ENCODE peak calls at places on chromosomes 13 and 19, in eight cellular contexts. One of them, this sample, is unnamed.
A peak's percentile ranks its signal among the peaks of the same experiment; 100 is the strongest.

GRCh38 chr19:10686661-10687517 is 14.3 kb upstream of the QTRT1 start:
- DNase-seq in GM06990: no peak
- DNase-seq in GM12878: no peak
- DNase-seq in uterus: no peak
- DNase-seq in small intestine: no peak
- DNase-seq in CD8-positive, alpha-beta memory T cell: no peak
- DNase-seq in esophagus squamous epithelium: no peak
- DNase-seq in dorsolateral prefrontal cortex: peak; percentile 88
- DNase-seq in this sample: no peak

GRCh38 chr13:36090592-36090991 is 40.6 kb downstream of the DCLK1 start:
- DNase-seq in CD8-positive, alpha-beta memory T cell: no peak
- DNase-seq in dorsolateral prefrontal cortex: no peak
- DNase-seq in esophagus squamous epithelium: no peak
- DNase-seq in uterus: no peak
- DNase-seq in small intestine: no peak
- DNase-seq in GM06990: no peak
- DNase-seq in GM12878: no peak
- DNase-seq in this sample: no peak

GRCh38 chr13:99086869-99087129 is 108.9 kb upstream of the DOCK9 start:
- DNase-seq in dorsolateral prefrontal cortex: no peak
- DNase-seq in esophagus squamous epithelium: no peak
- DNase-seq in small intestine: peak; percentile 30
- DNase-seq in GM06990: no peak
- DNase-seq in uterus: no peak
- DNase-seq in GM12878: no peak
- DNase-seq in CD8-positive, alpha-beta memory T cell: peak; percentile 15
- DNase-seq in this sample: peak; percentile 9

GRCh38 chr13:35501721-35502235 is 25.3 kb upstream of the MAB21L1 start:
- DNase-seq in CD8-positive, alpha-beta memory T cell: no peak
- DNase-seq in small intestine: no peak
- DNase-seq in dorsolateral prefrontal cortex: no peak
- DNase-seq in uterus: no peak
- DNase-seq in GM06990: no peak
- DNase-seq in GM12878: no peak
- DNase-seq in esophagus squamous epithelium: no peak
- DNase-seq in this sample: no peak

GRCh38 chr13:31201341-31202024 is 1.7 kb downstream of the B3GLCT start:
- DNase-seq in uterus: peak; percentile 39
- DNase-seq in small intestine: no peak
- DNase-seq in GM12878: no peak
- DNase-seq in GM06990: no peak
- DNase-seq in dorsolateral prefrontal cortex: no peak
- DNase-seq in esophagus squamous epithelium: no peak
- DNase-seq in CD8-positive, alpha-beta memory T cell: no peak
- DNase-seq in this sample: no peak

GRCh38 chr19:54179921-54180452 is 7.0 kb upstream of the TMC4 start:
- DNase-seq in esophagus squamous epithelium: no peak
- DNase-seq in GM06990: no peak
- DNase-seq in small intestine: peak; percentile 81
- DNase-seq in GM12878: no peak
- DNase-seq in CD8-positive, alpha-beta memory T cell: no peak
- DNase-seq in uterus: no peak
- DNase-seq in dorsolateral prefrontal cortex: peak; percentile 62
- DNase-seq in this sample: no peak

GRCh38 chr13:106497079-106497478 is 38.4 kb downstream of the EFNB2 start:
- DNase-seq in esophagus squamous epithelium: no peak
- DNase-seq in dorsolateral prefrontal cortex: no peak
- DNase-seq in GM12878: no peak
- DNase-seq in small intestine: no peak
- DNase-seq in GM06990: no peak
- DNase-seq in uterus: no peak
- DNase-seq in CD8-positive, alpha-beta memory T cell: no peak
- DNase-seq in this sample: no peak

GRCh38 chr19:10998045-10998533 is 37.3 kb downstream of the SMARCA4 start:
- DNase-seq in dorsolateral prefrontal cortex: no peak
- DNase-seq in GM12878: no peak
- DNase-seq in esophagus squamous epithelium: no peak
- DNase-seq in uterus: no peak
- DNase-seq in CD8-positive, alpha-beta memory T cell: no peak
- DNase-seq in small intestine: peak; percentile 84
- DNase-seq in GM06990: no peak
- DNase-seq in this sample: peak; percentile 61

GRCh38 chr13:110467516-110467915 is 94.0 kb downstream of the RAB20 start:
- DNase-seq in esophagus squamous epithelium: no peak
- DNase-seq in uterus: no peak
- DNase-seq in CD8-positive, alpha-beta memory T cell: no peak
- DNase-seq in GM06990: no peak
- DNase-seq in GM12878: no peak
- DNase-seq in small intestine: no peak
- DNase-seq in dorsolateral prefrontal cortex: no peak
- DNase-seq in this sample: no peak

GRCh38 chr13:28423010-28423409 is 71.9 kb downstream of the FLT1 start:
- DNase-seq in GM06990: peak; percentile 71
- DNase-seq in small intestine: no peak
- DNase-seq in dorsolateral prefrontal cortex: no peak
- DNase-seq in GM12878: peak; percentile 74
- DNase-seq in uterus: no peak
- DNase-seq in CD8-positive, alpha-beta memory T cell: no peak
- DNase-seq in esophagus squamous epithelium: no peak
- DNase-seq in this sample: peak; percentile 17

GRCh38 chr13:46578590-46578975 is 25.6 kb downstream of the LRCH1 start:
- DNase-seq in CD8-positive, alpha-beta memory T cell: no peak
- DNase-seq in dorsolateral prefrontal cortex: no peak
- DNase-seq in uterus: no peak
- DNase-seq in esophagus squamous epithelium: no peak
- DNase-seq in GM12878: no peak
- DNase-seq in small intestine: no peak
- DNase-seq in GM06990: no peak
- DNase-seq in this sample: no peak

GRCh38 chr13:20588529-20589110 is 21.7 kb downstream of the IFT88 start:
- DNase-seq in CD8-positive, alpha-beta memory T cell: no peak
- DNase-seq in uterus: no peak
- DNase-seq in esophagus squamous epithelium: no peak
- DNase-seq in GM06990: no peak
- DNase-seq in small intestine: peak; percentile 33
- DNase-seq in dorsolateral prefrontal cortex: no peak
- DNase-seq in GM12878: no peak
- DNase-seq in this sample: no peak

GRCh38 chr13:20590568-20590967 is 23.6 kb downstream of the IFT88 start:
- DNase-seq in small intestine: peak; percentile 74
- DNase-seq in uterus: no peak
- DNase-seq in esophagus squamous epithelium: no peak
- DNase-seq in GM12878: no peak
- DNase-seq in dorsolateral prefrontal cortex: no peak
- DNase-seq in CD8-positive, alpha-beta memory T cell: no peak
- DNase-seq in GM06990: no peak
- DNase-seq in this sample: no peak

GRCh38 chr13:20594276-20594675 is 27.3 kb downstream of the IFT88 start:
- DNase-seq in small intestine: no peak
- DNase-seq in GM12878: no peak
- DNase-seq in uterus: no peak
- DNase-seq in esophagus squamous epithelium: no peak
- DNase-seq in GM06990: no peak
- DNase-seq in CD8-positive, alpha-beta memory T cell: no peak
- DNase-seq in dorsolateral prefrontal cortex: no peak
- DNase-seq in this sample: no peak
- H3K27me3 ChIP-seq in small intestine: no peaks in the 10 kb centered on the region
- H3K27me3 ChIP-seq in GM12878: no peaks in the 10 kb centered on the region
- H3K27me3 ChIP-seq in uterus: no peaks in the 10 kb centered on the region
- H3K27me3 ChIP-seq in esophagus squamous epithelium: no peaks in the 10 kb centered on the region
- H3K27me3 ChIP-seq in GM06990: no peaks in the 10 kb centered on the region
- H3K27me3 ChIP-seq in CD8-positive, alpha-beta memory T cell: no peaks in the 10 kb centered on the region
- H3K27me3 ChIP-seq in dorsolateral prefrontal cortex: no peaks in the 10 kb centered on the region
- H3K27me3 ChIP-seq in this sample: no peaks in the 10 kb centered on the region

GRCh38 chr19:46844067-46844489 is 6.6 kb downstream of the AP2S1 start:
- DNase-seq in GM06990: no peak
- DNase-seq in CD8-positive, alpha-beta memory T cell: no peak
- DNase-seq in uterus: no peak
- DNase-seq in GM12878: no peak
- DNase-seq in esophagus squamous epithelium: no peak
- DNase-seq in small intestine: peak; percentile 65
- DNase-seq in dorsolateral prefrontal cortex: no peak
- DNase-seq in this sample: no peak

GRCh38 chr19:46842791-46843190 is 7.9 kb downstream of the AP2S1 start:
- DNase-seq in CD8-positive, alpha-beta memory T cell: no peak
- DNase-seq in GM12878: no peak
- DNase-seq in uterus: no peak
- DNase-seq in small intestine: no peak
- DNase-seq in esophagus squamous epithelium: no peak
- DNase-seq in GM06990: no peak
- DNase-seq in dorsolateral prefrontal cortex: no peak
- DNase-seq in this sample: no peak

GRCh38 chr19:46848389-46848788 is 2.3 kb downstream of the AP2S1 start:
- DNase-seq in uterus: no peak
- DNase-seq in CD8-positive, alpha-beta memory T cell: no peak
- DNase-seq in GM06990: no peak
- DNase-seq in small intestine: no peak
- DNase-seq in dorsolateral prefrontal cortex: no peak
- DNase-seq in esophagus squamous epithelium: no peak
- DNase-seq in GM12878: no peak
- DNase-seq in this sample: no peak

GRCh38 chr19:46847528-46847927 is 3.1 kb downstream of the AP2S1 start:
- DNase-seq in CD8-positive, alpha-beta memory T cell: no peak
- DNase-seq in small intestine: no peak
- DNase-seq in GM06990: no peak
- DNase-seq in dorsolateral prefrontal cortex: no peak
- DNase-seq in GM12878: no peak
- DNase-seq in esophagus squamous epithelium: no peak
- DNase-seq in uterus: no peak
- DNase-seq in this sample: no peak

DNA sequence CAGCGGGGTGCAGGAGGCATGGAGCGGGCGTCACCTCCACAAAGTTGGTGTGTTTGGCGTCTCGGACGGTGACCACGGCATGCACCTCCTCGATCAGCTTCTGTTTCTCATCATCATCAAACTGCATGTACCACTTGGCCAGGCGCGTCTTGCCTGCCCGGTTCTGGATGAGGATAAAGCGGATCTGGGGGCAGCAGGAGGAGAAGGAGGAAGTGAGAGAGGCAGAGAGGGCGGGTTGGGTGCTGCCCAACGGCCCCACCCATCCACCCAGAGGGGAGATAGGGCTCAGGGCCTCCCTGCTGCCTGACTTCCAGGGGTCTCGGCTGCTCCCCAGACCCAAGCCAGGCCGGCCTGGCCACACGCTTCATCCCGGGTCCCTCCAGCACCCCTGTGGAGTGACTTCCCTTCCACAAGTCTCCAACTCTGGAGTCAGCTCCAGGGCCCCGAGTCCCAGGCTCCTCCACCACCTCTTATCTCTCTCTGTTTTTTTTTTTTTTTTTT is 4.6 kb downstream of the AP2S1 start:
- DNase-seq in esophagus squamous epithelium: no peak
- DNase-seq in uterus: no peak
- DNase-seq in GM12878: no peak
- DNase-seq in dorsolateral prefrontal cortex: no peak
- DNase-seq in small intestine: no peak
- DNase-seq in CD8-positive, alpha-beta memory T cell: no peak
- DNase-seq in GM06990: no peak
- DNase-seq in this sample: no peak
- H3K27me3 ChIP-seq in esophagus squamous epithelium: no peaks in the 10 kb centered on the region
- H3K27me3 ChIP-seq in uterus: no peaks in the 10 kb centered on the region
- H3K27me3 ChIP-seq in GM12878: no peaks in the 10 kb centered on the region
- H3K27me3 ChIP-seq in dorsolateral prefrontal cortex: no peaks in the 10 kb centered on the region
- H3K27me3 ChIP-seq in small intestine: no peaks in the 10 kb centered on the region
- H3K27me3 ChIP-seq in CD8-positive, alpha-beta memory T cell: no peaks in the 10 kb centered on the region
- H3K27me3 ChIP-seq in GM06990: no peaks in the 10 kb centered on the region
- H3K27me3 ChIP-seq in this sample: no peaks in the 10 kb centered on the region

GRCh38 chr19:1457892-1458291 is 8.0 kb downstream of the APC2 start:
- DNase-seq in esophagus squamous epithelium: no peak
- DNase-seq in GM12878: no peak
- DNase-seq in small intestine: no peak
- DNase-seq in GM06990: no peak
- DNase-seq in dorsolateral prefrontal cortex: no peak
- DNase-seq in CD8-positive, alpha-beta memory T cell: no peak
- DNase-seq in uterus: no peak
- DNase-seq in this sample: no peak

GRCh38 chr19:1455002-1455335 is 5.0 kb downstream of the APC2 start:
- DNase-seq in dorsolateral prefrontal cortex: no peak
- DNase-seq in CD8-positive, alpha-beta memory T cell: no peak
- DNase-seq in esophagus squamous epithelium: no peak
- DNase-seq in small intestine: no peak
- DNase-seq in GM12878: no peak
- DNase-seq in uterus: no peak
- DNase-seq in GM06990: peak; percentile 57
- DNase-seq in this sample: no peak

GRCh38 chr19:1456121-1456900 is 6.4 kb downstream of the APC2 start:
- DNase-seq in CD8-positive, alpha-beta memory T cell: no peak
- DNase-seq in esophagus squamous epithelium: no peak
- DNase-seq in dorsolateral prefrontal cortex: no peak
- DNase-seq in GM06990: no peak
- DNase-seq in small intestine: no peak
- DNase-seq in uterus: no peak
- DNase-seq in GM12878: no peak
- DNase-seq in this sample: no peak

GRCh38 chr19:1455336-1456120 is 5.6 kb downstream of the APC2 start:
- DNase-seq in dorsolateral prefrontal cortex: no peak
- DNase-seq in GM12878: no peak
- DNase-seq in uterus: no peak
- DNase-seq in CD8-positive, alpha-beta memory T cell: peak; percentile 37
- DNase-seq in small intestine: peak; percentile 97
- DNase-seq in esophagus squamous epithelium: no peak
- DNase-seq in GM06990: peak; percentile 79
- DNase-seq in this sample: no peak

DNA sequence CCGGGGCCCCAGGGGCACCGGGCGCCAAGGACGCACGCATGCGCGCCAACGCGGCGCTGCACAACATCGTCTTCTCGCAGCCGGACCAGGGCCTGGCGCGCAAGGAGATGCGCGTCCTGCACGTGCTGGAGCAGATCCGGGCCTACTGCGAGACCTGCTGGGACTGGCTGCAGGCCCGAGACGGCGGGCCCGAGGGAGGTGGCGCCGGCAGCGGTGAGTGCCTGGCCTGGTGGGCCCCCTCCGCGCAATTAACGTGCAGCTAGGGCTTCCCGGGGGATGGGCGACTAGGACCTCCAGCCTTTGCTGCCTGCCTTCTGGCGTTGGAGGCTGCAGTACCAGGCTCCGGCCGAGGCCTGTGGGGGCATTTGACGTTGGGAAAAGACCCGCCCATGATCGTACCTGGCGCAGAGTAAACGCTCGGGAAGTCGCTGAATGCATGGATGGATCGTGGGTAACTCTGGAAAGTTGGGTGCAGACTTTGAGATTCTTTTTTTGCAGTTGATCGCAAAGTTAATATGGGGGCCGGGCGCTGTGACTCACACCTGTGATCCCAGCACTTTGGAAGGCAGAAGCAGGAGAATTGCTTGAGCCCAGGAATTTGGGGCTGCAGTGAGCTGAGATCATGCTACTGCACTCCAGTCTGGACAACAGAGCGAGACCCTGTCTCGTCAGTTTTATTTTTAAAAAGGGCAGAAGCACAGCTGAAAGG is 7.3 kb downstream of the APC2 start:
- DNase-seq in CD8-positive, alpha-beta memory T cell: no peak
- DNase-seq in GM12878: no peak
- DNase-seq in dorsolateral prefrontal cortex: no peak
- DNase-seq in esophagus squamous epithelium: no peak
- DNase-seq in small intestine: no peak
- DNase-seq in GM06990: no peak
- DNase-seq in uterus: no peak
- DNase-seq in this sample: no peak
- H3K27me3 ChIP-seq in CD8-positive, alpha-beta memory T cell: peaks cover 33% of the 10 kb centered on the region
- H3K27me3 ChIP-seq in GM12878: no peaks in the 10 kb centered on the region
- H3K27me3 ChIP-seq in dorsolateral prefrontal cortex: no peaks in the 10 kb centered on the region
- H3K27me3 ChIP-seq in esophagus squamous epithelium: peaks cover 19% of the 10 kb centered on the region
- H3K27me3 ChIP-seq in small intestine: peaks cover 13% of the 10 kb centered on the region
- H3K27me3 ChIP-seq in GM06990: no peaks in the 10 kb centered on the region
- H3K27me3 ChIP-seq in uterus: peaks cover 25% of the 10 kb centered on the region
- H3K27me3 ChIP-seq in this sample: peaks cover 58% of the 10 kb centered on the region

GRCh38 chr19:35559281-35559659 is 4.2 kb downstream of the ATP4A start:
- DNase-seq in esophagus squamous epithelium: no peak
- DNase-seq in CD8-positive, alpha-beta memory T cell: no peak
- DNase-seq in dorsolateral prefrontal cortex: no peak
- DNase-seq in small intestine: no peak
- DNase-seq in GM12878: peak; percentile 46
- DNase-seq in GM06990: peak; percentile 52
- DNase-seq in uterus: no peak
- DNase-seq in this sample: no peak
- H3K27me3 ChIP-seq in esophagus squamous epithelium: no peaks in the 10 kb centered on the region
- H3K27me3 ChIP-seq in CD8-positive, alpha-beta memory T cell: peaks cover 11% of the 10 kb centered on the region
- H3K27me3 ChIP-seq in dorsolateral prefrontal cortex: peaks cover 17% of the 10 kb centered on the region
- H3K27me3 ChIP-seq in small intestine: peaks cover 11% of the 10 kb centered on the region
- H3K27me3 ChIP-seq in GM12878: no peaks in the 10 kb centered on the region
- H3K27me3 ChIP-seq in GM06990: no peaks in the 10 kb centered on the region
- H3K27me3 ChIP-seq in uterus: peaks cover 11% of the 10 kb centered on the region
- H3K27me3 ChIP-seq in this sample: peaks cover 66% of the 10 kb centered on the region